ENCODE peak calls at places on chromosomes 7 and 10, in five cellular contexts. One of them, this sample, is unnamed.
A peak's percentile ranks its signal among the peaks of the same experiment; 100 is the strongest.

GRCh38 chr10:8305871-8306652 is 251.6 kb downstream of the GATA3 start:
- DNase-seq in NCI-H1105: no peak
- DNase-seq in neural crest cell: no peak
- DNase-seq in iPS-NIHi11: no peak
- DNase-seq in activated CD4-positive, CD25-positive, alpha-beta regulatory T cell: no peak
- DNase-seq in this sample: no peak

GRCh38 chr7:136018104-136018503 is 40.9 kb upstream of the MTPN start:
- DNase-seq in NCI-H1105: no peak
- DNase-seq in neural crest cell: no peak
- DNase-seq in iPS-NIHi11: no peak
- DNase-seq in activated CD4-positive, CD25-positive, alpha-beta regulatory T cell: no peak
- DNase-seq in this sample: no peak

GRCh38 chr7:28076421-28077163 is 104.0 kb downstream of the JAZF1 start:
- DNase-seq in NCI-H1105: peak; percentile 34
- DNase-seq in neural crest cell: no peak
- DNase-seq in iPS-NIHi11: no peak
- DNase-seq in activated CD4-positive, CD25-positive, alpha-beta regulatory T cell: no peak
- DNase-seq in this sample: no peak

GRCh38 chr10:93463723-93464511 is 18.2 kb downstream of the MYOF start:
- DNase-seq in NCI-H1105: no peak
- DNase-seq in neural crest cell: no peak
- DNase-seq in iPS-NIHi11: no peak
- DNase-seq in activated CD4-positive, CD25-positive, alpha-beta regulatory T cell: no peak
- DNase-seq in this sample: no peak

GRCh38 chr7:32890553-32891045 is 961 bp downstream of the KBTBD2 start:
- DNase-seq in NCI-H1105: peak; percentile 24
- DNase-seq in neural crest cell: no peak
- DNase-seq in iPS-NIHi11: no peak
- DNase-seq in activated CD4-positive, CD25-positive, alpha-beta regulatory T cell: no peak
- DNase-seq in this sample: no peak

GRCh38 chr10:73785721-73786511 is 510 bp downstream of the ZSWIM8 start:
- DNase-seq in NCI-H1105: no peak
- DNase-seq in neural crest cell: no peak
- DNase-seq in iPS-NIHi11: peak; percentile 77
- DNase-seq in activated CD4-positive, CD25-positive, alpha-beta regulatory T cell: no peak
- DNase-seq in this sample: peak; percentile 43

GRCh38 chr10:92544296-92544695 is 29.6 kb downstream of the IDE start:
- DNase-seq in NCI-H1105: no peak
- DNase-seq in neural crest cell: no peak
- DNase-seq in iPS-NIHi11: peak; percentile 21
- DNase-seq in activated CD4-positive, CD25-positive, alpha-beta regulatory T cell: no peak
- DNase-seq in this sample: no peak

GRCh38 chr7:101972627-101973026 is 155.2 kb downstream of the CUX1 start:
- DNase-seq in NCI-H1105: no peak
- DNase-seq in neural crest cell: no peak
- DNase-seq in iPS-NIHi11: no peak
- DNase-seq in activated CD4-positive, CD25-positive, alpha-beta regulatory T cell: no peak
- DNase-seq in this sample: no peak

GRCh38 chr10:3471927-3472704 is 299.5 kb upstream of the PITRM1 start:
- DNase-seq in NCI-H1105: no peak
- DNase-seq in neural crest cell: peak; percentile 26
- DNase-seq in iPS-NIHi11: no peak
- DNase-seq in activated CD4-positive, CD25-positive, alpha-beta regulatory T cell: no peak
- DNase-seq in this sample: no peak